ENCODE peak calls at places on chromosome 16, in nine cellular contexts. One of them, this sample, is unnamed.

GRCh38 chr16:21088143-21088542 is 62.5 kb downstream of the DNAH3 start:
- DNase-seq in GM12878: no peak
- DNase-seq in heart right ventricle: no peak
- DNase-seq in esophagus squamous epithelium: no peak
- DNase-seq in tibial artery: no peak
- DNase-seq in CD4-positive, CD25-positive, alpha-beta regulatory T cell: no peak
- DNase-seq in left lung: no peak
- DNase-seq in cardiac muscle cell: no peak
- DNase-seq in stomach: no peak
- DNase-seq in this sample: no peak

GRCh38 chr16:46757339-46758050 is 9.4 kb upstream of the MYLK3 start:
- DNase-seq in GM12878: no peak
- DNase-seq in heart right ventricle: peak; percentile 87
- DNase-seq in esophagus squamous epithelium: no peak
- DNase-seq in tibial artery: no peak
- DNase-seq in CD4-positive, CD25-positive, alpha-beta regulatory T cell: no peak
- DNase-seq in left lung: no peak
- DNase-seq in cardiac muscle cell: peak; percentile 90
- DNase-seq in stomach: peak; percentile 32
- DNase-seq in this sample: no peak

GRCh38 chr16:89711601-89712475 is 8.9 kb downstream of the VPS9D1 start:
- DNase-seq in GM12878: no peak
- DNase-seq in heart right ventricle: no peak
- DNase-seq in esophagus squamous epithelium: no peak
- DNase-seq in tibial artery: no peak
- DNase-seq in CD4-positive, CD25-positive, alpha-beta regulatory T cell: peak; percentile 68
- DNase-seq in left lung: no peak
- DNase-seq in cardiac muscle cell: peak; percentile 71
- DNase-seq in stomach: peak; percentile 63
- DNase-seq in this sample: no peak

GRCh38 chr16:89633064-89633631 is 19.7 kb downstream of the DPEP1 start:
- DNase-seq in GM12878: no peak
- DNase-seq in heart right ventricle: no peak
- DNase-seq in esophagus squamous epithelium: no peak
- DNase-seq in tibial artery: no peak
- DNase-seq in CD4-positive, CD25-positive, alpha-beta regulatory T cell: no peak
- DNase-seq in left lung: no peak
- DNase-seq in cardiac muscle cell: no peak
- DNase-seq in stomach: peak; percentile 30
- DNase-seq in this sample: no peak

GRCh38 chr16:46970089-46970488 is 3.4 kb downstream of the DNAJA2 start:
- DNase-seq in GM12878: no peak
- DNase-seq in heart right ventricle: peak; percentile 51
- DNase-seq in esophagus squamous epithelium: no peak
- DNase-seq in tibial artery: no peak
- DNase-seq in CD4-positive, CD25-positive, alpha-beta regulatory T cell: no peak
- DNase-seq in left lung: no peak
- DNase-seq in cardiac muscle cell: peak; percentile 14
- DNase-seq in stomach: peak; percentile 31
- DNase-seq in this sample: no peak

GRCh38 chr16:48446534-48446920 is 61.3 kb upstream of the SIAH1 start:
- DNase-seq in GM12878: no peak
- DNase-seq in heart right ventricle: no peak
- DNase-seq in esophagus squamous epithelium: no peak
- DNase-seq in tibial artery: no peak
- DNase-seq in CD4-positive, CD25-positive, alpha-beta regulatory T cell: no peak
- DNase-seq in left lung: no peak
- DNase-seq in cardiac muscle cell: no peak
- DNase-seq in stomach: no peak
- DNase-seq in this sample: no peak

GRCh38 chr16:85724936-85725335 is 26.0 kb downstream of the C16orf74 start:
- DNase-seq in GM12878: no peak
- DNase-seq in heart right ventricle: no peak
- DNase-seq in esophagus squamous epithelium: no peak
- DNase-seq in tibial artery: no peak
- DNase-seq in CD4-positive, CD25-positive, alpha-beta regulatory T cell: no peak
- DNase-seq in left lung: no peak
- DNase-seq in cardiac muscle cell: no peak
- DNase-seq in stomach: no peak
- DNase-seq in this sample: no peak

GRCh38 chr16:88497561-88498420 is 44.7 kb downstream of the ZFPM1 start:
- DNase-seq in GM12878: no peak
- DNase-seq in heart right ventricle: peak; percentile 19
- DNase-seq in esophagus squamous epithelium: no peak
- DNase-seq in tibial artery: no peak
- DNase-seq in CD4-positive, CD25-positive, alpha-beta regulatory T cell: no peak
- DNase-seq in left lung: no peak
- DNase-seq in cardiac muscle cell: peak; percentile 71
- DNase-seq in stomach: no peak
- DNase-seq in this sample: no peak

GRCh38 chr16:76932541-76933211 is 258.3 kb upstream of the MON1B start:
- DNase-seq in GM12878: no peak
- DNase-seq in heart right ventricle: no peak
- DNase-seq in esophagus squamous epithelium: no peak
- DNase-seq in tibial artery: no peak
- DNase-seq in CD4-positive, CD25-positive, alpha-beta regulatory T cell: peak; percentile 1
- DNase-seq in left lung: no peak
- DNase-seq in cardiac muscle cell: no peak
- DNase-seq in stomach: no peak
- DNase-seq in this sample: no peak

GRCh38 chr16:31141489-31142108 is 6.1 kb upstream of the PRSS8 start:
- DNase-seq in GM12878: no peak
- DNase-seq in heart right ventricle: no peak
- DNase-seq in esophagus squamous epithelium: no peak
- DNase-seq in tibial artery: peak; percentile 83
- DNase-seq in CD4-positive, CD25-positive, alpha-beta regulatory T cell: no peak
- DNase-seq in left lung: no peak
- DNase-seq in cardiac muscle cell: no peak
- DNase-seq in stomach: no peak
- DNase-seq in this sample: peak; percentile 21

GRCh38 chr16:53817117-53817516 is 113.2 kb downstream of the FTO start:
- DNase-seq in GM12878: no peak
- DNase-seq in heart right ventricle: no peak
- DNase-seq in esophagus squamous epithelium: no peak
- DNase-seq in tibial artery: no peak
- DNase-seq in CD4-positive, CD25-positive, alpha-beta regulatory T cell: no peak
- DNase-seq in left lung: peak; percentile 40
- DNase-seq in cardiac muscle cell: no peak
- DNase-seq in stomach: no peak
- DNase-seq in this sample: no peak

GRCh38 chr16:73017321-73017720 is 30.6 kb downstream of the ZFHX3 start:
- DNase-seq in GM12878: no peak
- DNase-seq in heart right ventricle: no peak
- DNase-seq in esophagus squamous epithelium: no peak
- DNase-seq in tibial artery: peak; percentile 51
- DNase-seq in CD4-positive, CD25-positive, alpha-beta regulatory T cell: no peak
- DNase-seq in left lung: peak; percentile 10
- DNase-seq in cardiac muscle cell: no peak
- DNase-seq in stomach: peak; percentile 37
- DNase-seq in this sample: no peak

GRCh38 chr16:73014768-73015167 is 33.2 kb downstream of the ZFHX3 start:
- DNase-seq in GM12878: no peak
- DNase-seq in heart right ventricle: no peak
- DNase-seq in esophagus squamous epithelium: no peak
- DNase-seq in tibial artery: no peak
- DNase-seq in CD4-positive, CD25-positive, alpha-beta regulatory T cell: no peak
- DNase-seq in left lung: no peak
- DNase-seq in cardiac muscle cell: no peak
- DNase-seq in stomach: no peak
- DNase-seq in this sample: no peak

GRCh38 chr16:73016488-73016830 is 31.5 kb downstream of the ZFHX3 start:
- DNase-seq in GM12878: no peak
- DNase-seq in heart right ventricle: no peak
- DNase-seq in esophagus squamous epithelium: no peak
- DNase-seq in tibial artery: no peak
- DNase-seq in CD4-positive, CD25-positive, alpha-beta regulatory T cell: no peak
- DNase-seq in left lung: no peak
- DNase-seq in cardiac muscle cell: no peak
- DNase-seq in stomach: no peak
- DNase-seq in this sample: no peak

GRCh38 chr16:73013974-73014373 is 34.0 kb downstream of the ZFHX3 start:
- DNase-seq in GM12878: no peak
- DNase-seq in heart right ventricle: no peak
- DNase-seq in esophagus squamous epithelium: no peak
- DNase-seq in tibial artery: no peak
- DNase-seq in CD4-positive, CD25-positive, alpha-beta regulatory T cell: no peak
- DNase-seq in left lung: peak; percentile 3
- DNase-seq in cardiac muscle cell: no peak
- DNase-seq in stomach: no peak
- DNase-seq in this sample: no peak

DNA sequence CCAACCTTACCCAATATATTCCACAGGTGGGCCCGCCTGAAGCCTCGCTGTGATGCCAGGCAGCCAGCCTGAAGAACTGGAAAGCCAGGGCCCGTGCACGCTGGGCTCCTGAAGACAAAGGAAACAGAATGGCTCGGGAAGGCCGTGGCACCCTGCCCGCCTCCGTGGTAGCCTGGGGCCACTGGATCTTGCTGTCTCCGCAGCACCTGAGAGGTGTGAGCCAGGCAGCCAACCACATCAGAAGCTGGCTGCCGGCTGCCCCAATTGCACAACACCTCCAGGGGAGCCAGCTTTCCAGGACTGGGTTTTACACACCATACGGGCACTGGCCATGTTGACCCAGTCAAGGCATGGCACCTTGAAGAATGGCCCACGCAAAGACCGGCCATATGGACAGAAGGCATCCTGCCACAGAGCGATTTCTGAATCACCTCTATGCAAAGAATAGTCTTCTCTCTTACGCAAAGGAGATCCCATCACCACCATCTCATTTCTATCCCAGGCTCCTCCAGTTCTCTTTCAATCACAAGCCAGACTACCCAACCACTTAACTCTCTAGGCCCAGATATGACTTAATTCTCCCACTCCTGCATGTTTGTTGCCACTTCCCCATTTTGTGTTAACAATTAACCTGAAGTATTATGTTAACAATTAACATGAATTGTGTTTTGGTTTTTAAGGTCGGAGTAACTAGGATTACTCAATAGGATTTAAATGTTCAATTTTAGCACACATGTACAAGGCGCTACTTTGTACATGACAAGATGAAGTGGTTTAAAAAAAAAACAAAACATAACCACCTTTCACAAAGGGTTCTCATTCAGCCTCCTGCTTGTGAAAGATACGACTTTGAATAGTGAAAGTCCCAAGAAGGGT is 32.1 kb downstream of the ZFHX3 start:
- DNase-seq in GM12878: peak; percentile 83
- DNase-seq in heart right ventricle: no peak
- DNase-seq in esophagus squamous epithelium: no peak
- DNase-seq in tibial artery: peak; percentile 56
- DNase-seq in CD4-positive, CD25-positive, alpha-beta regulatory T cell: no peak
- DNase-seq in left lung: peak; percentile 73
- DNase-seq in cardiac muscle cell: no peak
- DNase-seq in stomach: peak; percentile 94
- DNase-seq in this sample: peak; percentile 11
- H3K27ac ChIP-seq in GM12878: peak overlapping the region; percentile 77
- H3K27ac ChIP-seq in heart right ventricle: no peak overlapping the region
- H3K27ac ChIP-seq in esophagus squamous epithelium: no peak overlapping the region
- H3K27ac ChIP-seq in tibial artery: no peak overlapping the region
- H3K27ac ChIP-seq in CD4-positive, CD25-positive, alpha-beta regulatory T cell: no peak overlapping the region
- H3K27ac ChIP-seq in left lung: peak overlapping the region; percentile 26
- H3K27ac ChIP-seq in cardiac muscle cell: peak overlapping the region; percentile 24
- H3K27ac ChIP-seq in stomach: peak overlapping the region; percentile 41
- H3K27ac ChIP-seq in this sample: no peak overlapping the region

DNA sequence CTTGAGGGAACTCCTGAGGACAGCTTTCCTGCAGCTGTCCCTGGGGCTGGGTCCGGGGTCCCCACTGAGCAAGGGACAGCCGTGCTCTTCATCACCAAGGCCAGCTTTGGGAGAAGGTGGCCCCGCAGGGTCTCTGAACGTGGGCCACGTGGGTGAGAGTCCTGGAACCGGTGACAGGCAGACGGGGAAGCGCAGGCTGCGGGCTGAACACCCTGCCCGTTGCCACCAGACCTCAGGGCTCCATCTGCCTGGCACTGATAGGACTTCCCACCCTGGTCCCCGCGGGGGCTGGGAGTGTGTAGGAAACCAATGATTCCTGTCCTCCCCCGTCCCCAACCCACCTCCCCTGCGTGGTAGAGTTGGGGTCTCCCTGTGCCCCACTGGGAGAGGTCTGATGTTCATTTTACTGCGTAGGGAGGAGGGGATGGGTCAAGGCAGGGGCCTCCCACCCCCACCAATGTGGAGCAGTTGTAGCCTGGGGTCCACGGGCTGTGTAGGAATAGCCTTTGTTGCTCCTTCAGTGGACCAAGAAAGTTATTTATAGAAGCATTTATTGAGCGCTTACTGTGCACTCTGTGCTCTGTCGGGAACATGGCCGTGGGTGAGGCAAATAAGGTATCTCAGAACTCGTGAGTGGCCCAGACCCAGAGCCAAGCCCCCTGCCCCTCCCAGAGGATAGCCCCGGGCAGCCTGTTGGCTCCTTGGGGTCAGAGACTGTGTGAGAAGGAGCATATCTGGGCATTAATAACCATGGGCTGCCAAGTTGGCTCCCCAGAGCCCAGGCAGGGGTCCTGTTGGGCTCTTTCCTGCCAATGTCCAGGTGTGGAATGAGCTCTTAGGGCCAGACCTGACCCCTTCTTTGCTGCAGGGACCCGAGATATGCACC is 1.3 kb downstream of the ADGRG1 start:
- DNase-seq in GM12878: no peak
- DNase-seq in heart right ventricle: no peak
- DNase-seq in esophagus squamous epithelium: no peak
- DNase-seq in tibial artery: no peak
- DNase-seq in CD4-positive, CD25-positive, alpha-beta regulatory T cell: no peak
- DNase-seq in left lung: no peak
- DNase-seq in cardiac muscle cell: no peak
- DNase-seq in stomach: no peak
- DNase-seq in this sample: no peak
- H3K27ac ChIP-seq in GM12878: no peak overlapping the region
- H3K27ac ChIP-seq in heart right ventricle: peak overlapping the region; percentile 72
- H3K27ac ChIP-seq in esophagus squamous epithelium: peak overlapping the region; percentile 1
- H3K27ac ChIP-seq in tibial artery: no peak overlapping the region
- H3K27ac ChIP-seq in CD4-positive, CD25-positive, alpha-beta regulatory T cell: no peak overlapping the region
- H3K27ac ChIP-seq in left lung: peak overlapping the region; percentile 69
- H3K27ac ChIP-seq in cardiac muscle cell: no peak overlapping the region
- H3K27ac ChIP-seq in stomach: peak overlapping the region; percentile 79
- H3K27ac ChIP-seq in this sample: no peak overlapping the region

GRCh38 chr16:19179890-19180490 is 11.9 kb downstream of the SYT17 start:
- DNase-seq in GM12878: no peak
- DNase-seq in heart right ventricle: peak; percentile 55
- DNase-seq in esophagus squamous epithelium: no peak
- DNase-seq in tibial artery: peak; percentile 72
- DNase-seq in CD4-positive, CD25-positive, alpha-beta regulatory T cell: peak; percentile 19
- DNase-seq in left lung: peak; percentile 71
- DNase-seq in cardiac muscle cell: peak; percentile 54
- DNase-seq in stomach: peak; percentile 72
- DNase-seq in this sample: peak; percentile 80
- H3K27ac ChIP-seq in GM12878: no peak overlapping the region
- H3K27ac ChIP-seq in heart right ventricle: no peak overlapping the region
- H3K27ac ChIP-seq in esophagus squamous epithelium: no peak overlapping the region
- H3K27ac ChIP-seq in tibial artery: no peak overlapping the region
- H3K27ac ChIP-seq in CD4-positive, CD25-positive, alpha-beta regulatory T cell: no peak overlapping the region
- H3K27ac ChIP-seq in left lung: peak overlapping the region; percentile 4
- H3K27ac ChIP-seq in cardiac muscle cell: no peak overlapping the region
- H3K27ac ChIP-seq in stomach: no peak overlapping the region
- H3K27ac ChIP-seq in this sample: no peak overlapping the region

DNA sequence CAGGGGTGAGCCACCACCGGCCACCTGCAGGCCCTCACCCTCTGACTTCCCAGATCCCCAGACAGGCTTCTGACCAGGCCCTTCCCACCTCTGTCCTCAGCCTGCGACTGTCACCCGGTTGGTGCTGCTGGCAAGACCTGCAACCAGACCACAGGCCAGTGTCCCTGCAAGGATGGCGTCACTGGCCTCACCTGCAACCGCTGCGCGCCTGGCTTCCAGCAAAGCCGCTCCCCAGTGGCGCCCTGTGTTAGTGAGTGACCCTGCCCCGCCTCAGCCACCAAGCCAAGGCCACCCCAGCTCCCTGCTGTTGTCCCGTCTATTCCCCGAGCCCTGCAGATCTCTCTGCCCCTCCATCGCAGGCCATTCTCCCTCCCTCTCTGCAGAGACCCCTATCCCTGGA is 1.8 kb downstream of the NTN3 start:
- DNase-seq in GM12878: no peak
- DNase-seq in heart right ventricle: no peak
- DNase-seq in esophagus squamous epithelium: no peak
- DNase-seq in tibial artery: no peak
- DNase-seq in CD4-positive, CD25-positive, alpha-beta regulatory T cell: no peak
- DNase-seq in left lung: no peak
- DNase-seq in cardiac muscle cell: no peak
- DNase-seq in stomach: no peak
- DNase-seq in this sample: no peak
- H3K27ac ChIP-seq in GM12878: no peak overlapping the region
- H3K27ac ChIP-seq in heart right ventricle: no peak overlapping the region
- H3K27ac ChIP-seq in esophagus squamous epithelium: no peak overlapping the region
- H3K27ac ChIP-seq in tibial artery: no peak overlapping the region
- H3K27ac ChIP-seq in CD4-positive, CD25-positive, alpha-beta regulatory T cell: no peak overlapping the region
- H3K27ac ChIP-seq in left lung: no peak overlapping the region
- H3K27ac ChIP-seq in cardiac muscle cell: no peak overlapping the region
- H3K27ac ChIP-seq in stomach: no peak overlapping the region
- H3K27ac ChIP-seq in this sample: no peak overlapping the region

This sample was measured in HL-60.